ENCODE peak calls at places on chromosome 7, in seven cellular contexts. R is body of pancreas, S is K562, B is BJ, Y is astrocyte of the cerebellum, N is prostate gland, V is HFF-Myc. Z is an unnamed sample.

GRCh38 chr7:24793982-24794648 is 36.9 kb upstream of the GSDME start:
- DNase-seq in R (no peak), S (peak), B (no peak), Y (no peak), N (no peak), V (no peak), Z (no peak)

GRCh38 chr7:16114633-16115032 is 306.7 kb downstream of the CRPPA start:
- DNase-seq in R (no peak), S (peak), B (no peak), Y (peak), N (no peak), V (peak), Z (no peak)

GRCh38 chr7:43674559-43675436 is 54.5 kb downstream of the COA1 start:
- DNase-seq in R (no peak), S (peak), B (peak), Y (peak), N (no peak), V (no peak), Z (peak)

GRCh38 chr7:163298-163695 is 29.1 kb upstream of the FAM20C start:
- DNase-seq in R (no peak), S (no peak), B (no peak), Y (no peak), N (no peak), V (no peak), Z (no peak)

GRCh38 chr7:69365588-69366241 is 232.6 kb upstream of the AUTS2 start:
- DNase-seq in R (no peak), S (no peak), B (no peak), Y (no peak), N (no peak), V (no peak), Z (no peak)

GRCh38 chr7:116543664-116544063 is 18.8 kb downstream of the CAV1 start:
- DNase-seq in R (no peak), S (no peak), B (peak), Y (no peak), N (no peak), V (peak), Z (no peak)

GRCh38 chr7:104946338-104946737 is 67.7 kb upstream of the KMT2E start:
- DNase-seq in R (no peak), S (no peak), B (no peak), Y (no peak), N (peak), V (no peak), Z (no peak)

GRCh38 chr7:50303894-50304157 is 690 bp upstream of the IKZF1 start:
- DNase-seq in R (no peak), S (peak), B (no peak), Y (no peak), N (no peak), V (no peak), Z (no peak)

GRCh38 chr7:87600130-87601124 is at the start of gene ABCB1:
- DNase-seq in R (peak), S (peak), B (no peak), Y (no peak), N (no peak), V (no peak), Z (no peak)

GRCh38 chr7:51965454-51965853 is 648.8 kb upstream of the COBL start:
- DNase-seq in R (no peak), S (no peak), B (no peak), Y (no peak), N (no peak), V (no peak), Z (no peak)

GRCh38 chr7:23863209-23863798 is 153.3 kb downstream of the STK31 start:
- DNase-seq in R (peak), S (peak), B (no peak), Y (peak), N (no peak), V (no peak), Z (peak)

GRCh38 chr7:82859106-82859850 is 303.4 kb downstream of the PCLO start:
- DNase-seq in R (no peak), S (no peak), B (peak), Y (no peak), N (no peak), V (no peak), Z (no peak)

GRCh38 chr7:15937571-15937970 is 251.1 kb upstream of the MEOX2 start:
- DNase-seq in R (no peak), S (no peak), B (no peak), Y (no peak), N (no peak), V (no peak), Z (no peak)

GRCh38 chr7:3495957-3496356 is 194.9 kb downstream of the SDK1 start:
- DNase-seq in R (no peak), S (no peak), B (no peak), Y (no peak), N (no peak), V (no peak), Z (no peak)

GRCh38 chr7:131522325-131522920 is 34.0 kb downstream of the PODXL start:
- DNase-seq in R (no peak), S (no peak), B (no peak), Y (no peak), N (no peak), V (no peak), Z (no peak)
- H3K4me3 ChIP-seq in R (no peak), S (no peak), B (no peak), Y (no peak), N (no peak), V (no peak), Z (no peak)

DNA sequence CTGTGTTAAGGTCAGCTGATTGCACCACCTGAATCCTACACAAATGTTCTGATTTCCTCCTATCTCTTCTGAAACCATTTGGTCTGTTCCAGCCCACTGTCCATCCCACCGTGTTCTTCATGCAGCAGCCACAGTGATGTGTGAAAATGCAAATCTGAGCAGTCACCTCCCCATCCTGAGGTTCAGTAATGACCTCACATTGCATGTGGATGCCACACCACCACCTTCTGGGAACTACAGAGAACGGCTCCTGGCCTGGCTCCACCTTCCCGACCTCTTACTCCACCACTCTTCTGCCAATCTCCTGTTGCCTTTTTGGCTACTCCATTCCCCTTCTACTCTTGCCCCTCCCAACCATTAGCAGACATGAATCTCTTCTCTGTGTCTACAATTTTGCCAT is 244.4 kb downstream of the TNS3 start:
- DNase-seq in R (peak), S (no peak), B (no peak), Y (no peak), N (no peak), V (no peak), Z (no peak)
- TF ChIP-seq CTCF in R (no peak), S (no peak), B (no peak), Y (no peak), N (no peak), V (no peak), Z (peak)

GRCh38 chr7:150737265-150738055 is at the start of gene GIMAP5:
- DNase-seq in R (no peak), S (no peak), B (no peak), Y (no peak), N (no peak), V (no peak), Z (no peak)
- H3K4me3 ChIP-seq in R (peak), S (no peak), B (no peak), Y (no peak), N (peak), V (no peak), Z (no peak)

GRCh38 chr7:140983802-140984201 is 30.9 kb downstream of the MRPS33 start:
- DNase-seq in R (no peak), S (peak), B (no peak), Y (no peak), N (no peak), V (peak), Z (no peak)
- TF ChIP-seq CTCF in R (no peak), S (peak), B (peak), Y (no peak), N (no peak), V (peak), Z (peak)

DNA sequence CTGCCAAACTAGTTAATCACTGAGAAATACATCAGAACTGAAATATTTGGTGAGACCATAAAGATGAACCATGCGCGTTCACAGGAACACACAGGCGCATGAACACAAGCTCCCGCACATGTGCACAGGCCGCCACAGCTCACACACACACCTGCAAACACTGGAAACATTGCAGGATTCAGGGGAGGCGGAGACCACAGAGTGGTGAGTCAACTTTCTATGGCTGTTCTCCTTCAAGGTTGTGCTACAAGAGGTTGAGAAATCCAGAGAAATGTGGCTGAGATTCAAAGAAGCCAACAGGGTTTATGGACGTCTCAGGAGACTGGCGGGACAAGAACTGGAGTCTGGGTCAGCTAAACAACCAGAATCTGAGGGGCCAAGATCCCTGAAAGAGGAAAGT is 17.8 kb downstream of the ESYT2 start:
- DNase-seq in R (peak), S (peak), B (no peak), Y (peak), N (no peak), V (no peak), Z (no peak)
- H3K4me3 ChIP-seq in R (no peak), S (no peak), B (no peak), Y (no peak), N (no peak), V (no peak), Z (no peak)